ENCODE peak calls at places on chromosomes 5 and 9, in four cellular contexts. L, W, U and N are unnamed samples.

GRCh38 chr5:2658421-2658820 is 93.1 kb downstream of the IRX2 start:
- DNase-seq in W (no peak), U (no peak), L (no peak), N (no peak)

GRCh38 chr9:120480707-120481106 is 99.3 kb downstream of the CDK5RAP2 start:
- DNase-seq in L (no peak), W (no peak), U (no peak), N (no peak)

GRCh38 chr5:62729662-62730061 is 151.0 kb downstream of the LRRC70 start:
- DNase-seq in U (no peak), W (no peak), L (no peak), N (no peak)

GRCh38 chr5:178790371-178790770 is 59.9 kb upstream of the ZNF354A start:
- DNase-seq in W (peak; percentile 12), U (no peak), L (no peak), N (no peak)

GRCh38 chr5:38463634-38464521 is 92.6 kb downstream of the LIFR start:
- DNase-seq in U (no peak), L (no peak), W (peak; percentile 83), N (peak; percentile 84)

GRCh38 chr5:96706433-96707111 is 44.4 kb downstream of the CAST start:
- DNase-seq in L (no peak), W (no peak), U (no peak), N (no peak)

GRCh38 chr5:61784337-61784736 is 452.3 kb downstream of the ZSWIM6 start:
- DNase-seq in U (no peak), W (no peak), L (no peak), N (no peak)

GRCh38 chr5:159805021-159805420 is 111.3 kb upstream of the ADRA1B start:
- DNase-seq in U (no peak), W (no peak), L (no peak), N (no peak)

GRCh38 chr5:51378778-51379652 is 4.2 kb upstream of the ISL1 start:
- DNase-seq in L (no peak), U (no peak), W (no peak), N (no peak)

GRCh38 chr5:154267516-154267915 is 77.0 kb downstream of the GALNT10 start:
- DNase-seq in W (no peak), U (no peak), L (no peak), N (no peak)

GRCh38 chr5:151151793-151152192 is 5.8 kb downstream of the ANXA6 start:
- DNase-seq in L (no peak), W (no peak), U (no peak), N (no peak)

DNA sequence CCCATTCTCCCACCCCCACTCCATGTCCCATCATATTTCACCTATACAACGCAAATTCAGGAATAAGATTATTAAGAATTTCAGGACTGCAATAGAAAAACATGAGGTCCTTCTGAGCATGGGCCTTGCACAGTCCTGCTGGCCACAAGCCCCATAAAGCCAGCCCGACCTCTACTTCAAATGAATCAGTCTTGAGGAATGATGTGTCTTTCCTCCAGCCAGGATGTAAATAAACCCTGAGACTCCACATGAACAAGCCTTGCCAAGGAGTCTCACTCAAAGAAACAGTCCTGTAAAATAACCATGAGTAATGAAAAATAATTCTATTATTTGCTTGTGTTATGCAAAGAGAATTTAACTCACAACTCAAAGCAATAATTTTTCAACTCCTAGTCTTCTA is 140.0 kb upstream of the MOCS2 start:
- DNase-seq in L (no peak), W (no peak), U (no peak), N (no peak)
- TF ChIP-seq FOSL1 in L (no peak), W (no peak), U (no peak), N (no peak)

GRCh38 chr9:136587944-136588662 is 42.3 kb upstream of the NOTCH1 start:
- DNase-seq in W (no peak), L (peak; percentile 91), U (peak; percentile 75), N (no peak)
- H3K4me1 ChIP-seq in W (no peaks in the 10 kb centered on the region), L (peaks cover 3% of the 10 kb centered on the region), U (peaks cover 90% of the 10 kb centered on the region), N (peaks cover 8% of the 10 kb centered on the region)

GRCh38 chr5:152376871-152377270 is 28.2 kb downstream of the NMUR2 start:
- DNase-seq in W (no peak), U (no peak), L (no peak), N (no peak)
- TF ChIP-seq FOSL1 in W (no peak), U (no peak), L (no peak), N (no peak)

GRCh38 chr5:140564196-140565023 is at the start of the genes APBB3 and SLC35A4:
- DNase-seq in W (peak; percentile 27), U (peak; percentile 92), L (peak; percentile 89), N (peak; percentile 95)

GRCh38 chr5:140566665-140567064 is 2.0 kb downstream of the SLC35A4 start:
- DNase-seq in L (no peak), U (peak; percentile 23), W (no peak), N (no peak)

GRCh38 chr5:140563554-140563953 is 844 bp downstream of the APBB3 start:
- DNase-seq in U (no peak), W (no peak), L (no peak), N (no peak)

GRCh38 chr5:140565780-140566095 is 1.1 kb downstream of the SLC35A4 start:
- DNase-seq in W (no peak), U (peak; percentile 23), L (no peak), N (no peak)

GRCh38 chr5:140565024-140565779 is 574 bp downstream of the SLC35A4 start:
- DNase-seq in L (no peak), W (no peak), U (peak; percentile 4), N (no peak)
- H3K4me1 ChIP-seq in L (no peaks in the 10 kb centered on the region), W (peaks cover 19% of the 10 kb centered on the region), U (peaks cover 39% of the 10 kb centered on the region), N (peaks cover 7% of the 10 kb centered on the region)

GRCh38 chr5:127028822-127029457 is 1.4 kb downstream of the MARCHF3 start:
- DNase-seq in L (no peak), W (peak; percentile 68), U (no peak), N (no peak)
- TF ChIP-seq FOSL1 in L (no peak), W (no peak), U (no peak), N (no peak)